ENCODE peak calls at places on chromosomes 11 and 22, in nine cellular contexts. J is HFF-Myc, U is IMR-90, H is Peyer's patch, X is prostate gland, D is fibroblast of lung, A is GM06990, B is choroid plexus epithelial cell, Z is bronchial epithelial cell. K is an unnamed sample.

GRCh38 chr22:37165940-37166674 is 16.4 kb upstream of the IL2RB start:
- DNase-seq in J (no peak), U (no peak), H (peak; percentile 39), X (no peak), D (no peak), A (no peak), B (no peak), Z (no peak), K (no peak)

GRCh38 chr11:84419576-84419975 is 1133.4 kb upstream of the CCDC90B start:
- DNase-seq in J (no peak), U (no peak), H (no peak), X (no peak), D (no peak), A (no peak), B (no peak), Z (no peak), K (no peak)

GRCh38 chr11:13578514-13579140 is 82.8 kb upstream of the PTH start:
- DNase-seq in J (no peak), U (no peak), H (no peak), X (no peak), D (no peak), A (no peak), B (no peak), Z (no peak), K (no peak)

GRCh38 chr11:99383628-99384300 is 363.0 kb downstream of the CNTN5 start:
- DNase-seq in J (no peak), U (no peak), H (no peak), X (no peak), D (no peak), A (no peak), B (no peak), Z (no peak), K (no peak)

GRCh38 chr11:123381817-123382554 is 48.1 kb upstream of the GRAMD1B start:
- DNase-seq in J (no peak), U (no peak), H (no peak), X (no peak), D (no peak), A (peak; percentile 75), B (no peak), Z (no peak), K (no peak)

GRCh38 chr11:34318111-34319037 is 39.4 kb downstream of the ABTB2 start:
- DNase-seq in J (no peak), U (peak; percentile 58), H (no peak), X (no peak), D (peak; percentile 76), A (no peak), B (peak; percentile 31), Z (peak; percentile 43), K (peak; percentile 61)

GRCh38 chr11:120521176-120521575 is 9.6 kb downstream of the GRIK4 start:
- DNase-seq in J (no peak), U (no peak), H (no peak), X (no peak), D (no peak), A (no peak), B (no peak), Z (no peak), K (no peak)

GRCh38 chr11:63239254-63239653 is 4.1 kb downstream of the SLC22A25 start:
- DNase-seq in J (no peak), U (no peak), H (no peak), X (no peak), D (no peak), A (no peak), B (no peak), Z (no peak), K (no peak)

GRCh38 chr22:29916007-29916544 is 33.1 kb downstream of the MTMR3 start:
- DNase-seq in J (no peak), U (peak; percentile 40), H (no peak), X (no peak), D (no peak), A (no peak), B (no peak), Z (no peak), K (no peak)

GRCh38 chr11:134530826-134531225 is 118.8 kb upstream of the B3GAT1 start:
- DNase-seq in J (no peak), U (no peak), H (no peak), X (no peak), D (no peak), A (no peak), B (no peak), Z (no peak), K (no peak)

GRCh38 chr22:31206896-31207687 is 5.0 kb upstream of the LIMK2 start:
- DNase-seq in J (no peak), U (no peak), H (no peak), X (peak; percentile 92), D (no peak), A (no peak), B (peak; percentile 15), Z (peak; percentile 88), K (peak; percentile 43)

GRCh38 chr11:12099132-12099873 is 11.1 kb upstream of the MICAL2 start:
- DNase-seq in J (no peak), U (no peak), H (no peak), X (no peak), D (no peak), A (no peak), B (no peak), Z (no peak), K (no peak)

GRCh38 chr22:21982338-21982965 is at the start of gene TOP3B:
- DNase-seq in J (peak; percentile 14), U (peak; percentile 69), H (peak; percentile 77), X (peak; percentile 66), D (peak; percentile 76), A (peak; percentile 86), B (peak; percentile 78), Z (peak; percentile 37), K (peak; percentile 77)

GRCh38 chr11:122235615-122236014 is 119.6 kb upstream of the BLID start:
- DNase-seq in J (peak; percentile 84), U (peak; percentile 96), H (no peak), X (no peak), D (peak; percentile 92), A (no peak), B (peak; percentile 85), Z (peak; percentile 69), K (peak; percentile 97)

GRCh38 chr11:126361400-126361799 is 5.9 kb downstream of the ST3GAL4 start:
- DNase-seq in J (no peak), U (no peak), H (no peak), X (no peak), D (no peak), A (no peak), B (no peak), Z (no peak), K (no peak)

GRCh38 chr11:126358763-126359160 is 3.3 kb downstream of the ST3GAL4 start:
- DNase-seq in J (no peak), U (no peak), H (no peak), X (no peak), D (no peak), A (no peak), B (no peak), Z (no peak), K (no peak)

GRCh38 chr11:126357969-126358762 is 2.7 kb downstream of the ST3GAL4 start:
- DNase-seq in J (no peak), U (no peak), H (no peak), X (no peak), D (no peak), A (no peak), B (no peak), Z (no peak), K (no peak)

GRCh38 chr11:126359431-126360048 is 4.1 kb downstream of the ST3GAL4 start:
- DNase-seq in J (peak; percentile 86), U (peak; percentile 37), H (peak; percentile 24), X (peak; percentile 16), D (peak; percentile 70), A (no peak), B (peak; percentile 83), Z (no peak), K (peak; percentile 83)

GRCh38 chr11:126360049-126360446 is 4.6 kb downstream of the ST3GAL4 start:
- DNase-seq in J (no peak), U (no peak), H (no peak), X (no peak), D (no peak), A (no peak), B (no peak), Z (no peak), K (no peak)
- H3K4me3 ChIP-seq in J (peak overlapping the region; percentile 30), U (no peak overlapping the region), H (no peak overlapping the region), X (no peak overlapping the region), D (no peak overlapping the region), A (no peak overlapping the region), B (no peak overlapping the region), Z (no peak overlapping the region), K (peak overlapping the region; percentile 14)

GRCh38 chr11:18802381-18803257 is 11.0 kb upstream of the PTPN5 start:
- DNase-seq in J (peak; percentile 46), U (peak; percentile 71), H (peak; percentile 24), X (peak; percentile 76), D (peak; percentile 65), A (no peak), B (peak; percentile 89), Z (peak; percentile 71), K (peak; percentile 79)
- TF ChIP-seq CTCF in J (peak; percentile 62), U (peak; percentile 68), H (peak; percentile 58), X (peak; percentile 59), D (peak; percentile 55), A (peak; percentile 67), B (peak; percentile 79), Z (peak; percentile 63), K (peak; percentile 59)

GRCh38 chr11:17477084-17477333 is 364 bp upstream of the ABCC8 start:
- DNase-seq in J (no peak), U (no peak), H (no peak), X (no peak), D (no peak), A (no peak), B (no peak), Z (no peak), K (no peak)

GRCh38 chr11:17481905-17482304 is 5.3 kb upstream of the ABCC8 start:
- DNase-seq in J (no peak), U (no peak), H (no peak), X (no peak), D (no peak), A (no peak), B (no peak), Z (no peak), K (no peak)

GRCh38 chr11:17478064-17478463 is 1.4 kb upstream of the ABCC8 start:
- DNase-seq in J (no peak), U (no peak), H (no peak), X (no peak), D (no peak), A (no peak), B (peak; percentile 12), Z (no peak), K (no peak)

GRCh38 chr11:17477361-17477760 is 716 bp upstream of the ABCC8 start:
- DNase-seq in J (no peak), U (no peak), H (no peak), X (no peak), D (no peak), A (no peak), B (no peak), Z (no peak), K (no peak)

GRCh38 chr11:17479284-17480214 is 2.9 kb upstream of the ABCC8 start:
- DNase-seq in J (no peak), U (no peak), H (no peak), X (no peak), D (peak; percentile 26), A (no peak), B (peak; percentile 17), Z (peak; percentile 27), K (peak; percentile 17)
- H3K4me3 ChIP-seq in J (no peak overlapping the region), U (no peak overlapping the region), H (no peak overlapping the region), X (no peak overlapping the region), D (no peak overlapping the region), A (no peak overlapping the region), B (no peak overlapping the region), Z (no peak overlapping the region), K (no peak overlapping the region)

GRCh38 chr11:79610678-79611077 is 169.8 kb upstream of the TENM4 start:
- DNase-seq in J (no peak), U (no peak), H (no peak), X (no peak), D (no peak), A (no peak), B (no peak), Z (peak; percentile 47), K (no peak)
- TF ChIP-seq CTCF in J (no peak), U (peak; percentile 5), H (no peak), X (no peak), D (no peak), A (peak; percentile 11), B (no peak), Z (peak; percentile 38), K (no peak)